ENCODE peak calls at places on chromosome 6, in four cellular contexts. A, X, U and V are unnamed samples.

GRCh38 chr6:123808556-123808955 is 4.9 kb downstream of the NKAIN2 start:
- DNase-seq in U (no peak), X (no peak), A (no peak), V (no peak)

GRCh38 chr6:95518630-95519227 is 58.6 kb upstream of the MANEA start:
- DNase-seq in U (no peak), A (no peak), X (peak; percentile 24), V (no peak)

GRCh38 chr6:93562566-93562965 is 143.2 kb upstream of the EPHA7 start:
- DNase-seq in A (peak; percentile 43), U (no peak), X (no peak), V (no peak)

GRCh38 chr6:68976260-68976659 is 341.2 kb downstream of the ADGRB3 start:
- DNase-seq in X (no peak), A (no peak), U (no peak), V (no peak)

GRCh38 chr6:5813625-5814027 is 193.1 kb downstream of the NRN1 start:
- DNase-seq in U (no peak), X (no peak), A (no peak), V (no peak)

GRCh38 chr6:31112478-31112877 is at the start of gene C6orf15:
- DNase-seq in U (no peak), X (no peak), A (no peak), V (no peak)

GRCh38 chr6:34237722-34238506 is 1.2 kb downstream of the HMGA1 start:
- DNase-seq in U (peak; percentile 63), A (no peak), X (no peak), V (no peak)

GRCh38 chr6:13089296-13089994 is 238.9 kb downstream of the TBC1D7 start:
- DNase-seq in X (no peak), A (no peak), U (peak; percentile 68), V (no peak)

GRCh38 chr6:53811082-53811481 is 16.3 kb downstream of the LRRC1 start:
- DNase-seq in U (peak; percentile 66), A (no peak), X (no peak), V (no peak)

GRCh38 chr6:87623248-87623647 is 33.3 kb downstream of the ORC3 start:
- DNase-seq in X (no peak), A (no peak), U (peak; percentile 44), V (no peak)

GRCh38 chr6:27293436-27294152 is 18.5 kb downstream of the POM121L2 start:
- DNase-seq in U (peak; percentile 57), X (no peak), A (peak; percentile 66), V (no peak)

GRCh38 chr6:109877028-109877726 is 100.9 kb upstream of the GPR6 start:
- DNase-seq in X (no peak), A (no peak), U (no peak), V (no peak)

GRCh38 chr6:157985378-157986155 is 3.9 kb downstream of the SYNJ2 start:
- DNase-seq in A (no peak), X (no peak), U (no peak), V (no peak)

GRCh38 chr6:33314515-33314942 is 651 bp upstream of the TAPBP start:
- DNase-seq in X (peak; percentile 81), U (peak; percentile 88), A (peak; percentile 73), V (peak; percentile 86)

GRCh38 chr6:27651371-27651732 is 178.4 kb upstream of the ZNF184 start:
- DNase-seq in A (no peak), X (no peak), U (no peak), V (no peak)

GRCh38 chr6:56690519-56691200 is 48.0 kb upstream of the DST start:
- DNase-seq in U (peak; percentile 89), A (peak; percentile 71), X (no peak), V (no peak)
- H3K27ac ChIP-seq in U (peak overlapping the region; percentile 92), A (peak overlapping the region; percentile 77), X (peak overlapping the region; percentile 63), V (peak overlapping the region; percentile 84)

GRCh38 chr6:32252326-32253009 is 28.6 kb upstream of the NOTCH4 start:
- DNase-seq in A (no peak), X (no peak), U (no peak), V (no peak)

GRCh38 chr6:32249262-32249661 is 25.4 kb upstream of the NOTCH4 start:
- DNase-seq in A (no peak), X (no peak), U (no peak), V (no peak)

GRCh38 chr6:32255212-32256153 is 31.6 kb upstream of the NOTCH4 start:
- DNase-seq in X (peak; percentile 80), U (peak; percentile 96), A (peak; percentile 92), V (no peak)

DNA sequence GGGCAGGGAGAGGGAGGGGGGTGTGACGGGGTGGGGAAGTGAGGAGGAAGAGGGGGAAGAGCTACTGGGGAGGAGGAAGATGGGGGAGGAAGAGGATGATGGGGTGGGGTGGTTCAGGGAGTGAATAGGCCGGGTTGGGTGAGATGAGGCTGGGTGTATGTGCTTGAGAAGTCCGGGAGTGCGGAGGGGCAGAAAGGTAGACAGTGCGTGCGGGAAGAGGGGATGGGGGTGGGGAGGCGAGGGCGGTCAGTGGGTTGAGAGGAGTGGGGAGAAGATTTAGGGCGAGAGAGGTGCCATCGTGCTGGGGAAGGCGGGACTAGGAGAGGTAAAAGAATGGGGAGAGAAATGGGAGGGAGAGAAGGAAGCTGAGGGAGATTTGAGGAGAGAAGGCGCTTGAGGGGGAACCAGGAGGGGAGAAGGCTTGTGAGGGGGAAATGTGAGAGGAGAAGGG is 30.9 kb upstream of the NOTCH4 start:
- DNase-seq in U (no peak), A (no peak), X (no peak), V (no peak)
- H3K27ac ChIP-seq in U (no peak overlapping the region), A (peak overlapping the region; percentile 79), X (no peak overlapping the region), V (peak overlapping the region; percentile 32)

GRCh38 chr6:139536751-139537617 is 162.5 kb upstream of the CITED2 start:
- DNase-seq in A (peak; percentile 26), X (no peak), U (no peak), V (no peak)

GRCh38 chr6:139533166-139533565 is 158.7 kb upstream of the CITED2 start:
- DNase-seq in X (no peak), A (no peak), U (no peak), V (no peak)

GRCh38 chr6:139531716-139532115 is 157.3 kb upstream of the CITED2 start:
- DNase-seq in U (no peak), A (no peak), X (no peak), V (no peak)

GRCh38 chr6:139533573-139534471 is 159.4 kb upstream of the CITED2 start:
- DNase-seq in A (peak; percentile 91), X (no peak), U (peak; percentile 76), V (no peak)

DNA sequence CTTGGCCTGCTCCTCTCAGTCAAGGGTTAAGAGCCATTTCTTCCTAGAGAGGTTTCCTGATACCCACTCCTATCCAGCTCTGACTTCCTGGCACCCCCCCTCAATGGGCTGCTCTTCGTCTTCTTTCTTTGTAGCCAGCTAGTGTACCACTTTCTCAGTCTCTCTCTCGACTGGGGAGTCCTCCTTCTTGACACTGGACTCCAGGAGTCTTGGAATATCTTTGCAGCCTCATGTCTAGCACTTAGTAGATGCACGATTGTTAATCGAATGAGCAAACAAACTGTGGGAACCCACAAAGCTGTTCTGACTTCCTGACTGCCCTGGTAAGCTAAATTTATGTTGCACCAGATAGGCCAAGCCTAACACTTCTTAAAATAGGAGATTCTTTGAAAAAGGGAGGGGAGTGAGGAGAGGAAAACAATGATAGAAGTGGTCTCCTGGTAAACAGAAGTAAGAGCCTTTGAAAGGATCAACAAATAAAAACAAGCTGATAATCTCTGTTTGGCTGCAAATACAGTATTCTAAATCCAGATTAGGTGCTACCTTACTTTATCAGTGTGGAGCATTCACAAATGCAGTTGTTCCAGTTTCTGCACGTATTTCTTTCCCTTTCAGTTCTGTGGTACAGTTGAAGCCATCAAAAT is 160.1 kb upstream of the CITED2 start:
- DNase-seq in U (no peak), X (no peak), A (no peak), V (no peak)
- H3K27ac ChIP-seq in U (no peak overlapping the region), X (peak overlapping the region; percentile 42), A (peak overlapping the region; percentile 35), V (no peak overlapping the region)

DNA sequence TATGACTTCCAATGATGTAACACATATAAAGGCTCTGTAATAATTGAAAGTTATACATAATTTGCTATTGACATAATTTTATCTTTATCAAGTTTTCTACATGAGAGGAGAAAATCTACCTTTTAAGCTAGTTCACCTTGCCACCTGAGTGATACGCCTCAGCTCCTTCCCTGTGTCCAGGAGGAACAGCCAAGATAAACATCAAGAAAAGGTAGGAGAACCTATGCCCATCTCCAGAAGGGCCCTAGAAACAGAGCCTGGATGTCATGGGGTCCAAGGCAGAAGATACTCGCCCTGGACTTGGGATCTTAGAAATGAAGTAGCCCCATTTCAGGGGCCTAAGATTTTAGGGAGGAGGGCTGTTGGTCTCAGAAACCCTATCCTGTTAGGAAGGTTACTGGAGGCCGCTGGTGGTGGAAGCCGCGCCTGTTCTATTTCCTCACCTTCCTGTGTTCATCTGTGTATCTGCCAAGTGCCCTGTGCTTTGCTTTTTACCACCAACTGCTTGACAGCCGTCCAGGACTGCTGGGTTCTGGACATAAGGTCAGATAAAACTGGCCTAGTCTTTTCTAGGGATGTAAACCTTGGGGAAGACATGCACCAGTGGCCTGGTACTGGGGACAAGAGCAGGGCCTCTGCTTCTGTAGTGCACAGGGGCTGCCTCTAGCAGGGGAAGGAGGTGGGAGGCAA is 178.5 kb downstream of the ARID1B start:
- DNase-seq in U (no peak), A (no peak), X (peak; percentile 56), V (no peak)
- H3K27ac ChIP-seq in U (no peak overlapping the region), A (no peak overlapping the region), X (peak overlapping the region; percentile 30), V (no peak overlapping the region)

GRCh38 chr6:43997342-43997677 is 129.9 kb downstream of the MRPL14 start:
- DNase-seq in X (no peak), A (no peak), U (no peak), V (no peak)

GRCh38 chr6:43992783-43993505 is 134.3 kb downstream of the MRPL14 start:
- DNase-seq in U (no peak), A (no peak), X (peak; percentile 74), V (no peak)

GRCh38 chr6:43996614-43997341 is 130.5 kb downstream of the MRPL14 start:
- DNase-seq in U (no peak), A (no peak), X (no peak), V (no peak)

GRCh38 chr6:43993881-43994523 is 133.2 kb downstream of the MRPL14 start:
- DNase-seq in X (no peak), A (no peak), U (no peak), V (no peak)

GRCh38 chr6:43995137-43995536 is 132.1 kb downstream of the MRPL14 start:
- DNase-seq in U (no peak), A (no peak), X (no peak), V (no peak)
- H3K27ac ChIP-seq in U (no peak overlapping the region), A (no peak overlapping the region), X (no peak overlapping the region), V (no peak overlapping the region)

GRCh38 chr6:137705166-137706064 is 161.6 kb upstream of the TNFAIP3 start:
- DNase-seq in A (peak; percentile 62), U (peak; percentile 76), X (peak; percentile 70), V (no peak)

GRCh38 chr6:137701942-137702341 is 165.1 kb upstream of the TNFAIP3 start:
- DNase-seq in A (no peak), X (no peak), U (no peak), V (no peak)

GRCh38 chr6:137700751-137701477 is 166.1 kb upstream of the TNFAIP3 start:
- DNase-seq in U (no peak), X (no peak), A (no peak), V (no peak)

GRCh38 chr6:137704802-137705165 is 162.3 kb upstream of the TNFAIP3 start:
- DNase-seq in A (no peak), X (no peak), U (no peak), V (no peak)

GRCh38 chr6:137702791-137703424 is 164.2 kb upstream of the TNFAIP3 start:
- DNase-seq in U (no peak), A (no peak), X (no peak), V (no peak)
- H3K27ac ChIP-seq in U (no peak overlapping the region), A (no peak overlapping the region), X (no peak overlapping the region), V (no peak overlapping the region)